ENCODE peak calls at places on chromosomes 12 and 14, in nine cellular contexts. V, K, M, I, D, F, B, N and T are unnamed samples.

GRCh38 chr14:22002860-22003284 is 329.3 kb upstream of the OR4E1 start:
- DNase-seq in V (no peak), K (no peak), M (no peak), I (peak; percentile 55), D (no peak), F (no peak), B (no peak), N (no peak), T (no peak)

GRCh38 chr14:92603309-92604257 is 90.0 kb downstream of the RIN3 start:
- DNase-seq in V (peak; percentile 55), K (peak; percentile 85), M (no peak), I (peak; percentile 41), D (no peak), F (peak; percentile 60), B (peak; percentile 61), N (no peak), T (peak; percentile 23)

GRCh38 chr14:88831285-88831684 is 6.8 kb downstream of the TTC8 start:
- DNase-seq in V (no peak), K (no peak), M (peak; percentile 78), I (no peak), D (no peak), F (no peak), B (no peak), N (no peak), T (peak; percentile 75)

GRCh38 chr12:20549115-20549719 is 145.9 kb upstream of the SLCO1C1 start:
- DNase-seq in V (no peak), K (peak; percentile 36), M (no peak), I (no peak), D (no peak), F (no peak), B (no peak), N (peak; percentile 0), T (peak; percentile 9)

GRCh38 chr12:23950775-23951391 is 1.4 kb upstream of the SOX5 start:
- DNase-seq in V (peak; percentile 81), K (no peak), M (no peak), I (no peak), D (no peak), F (no peak), B (peak; percentile 60), N (no peak), T (no peak)

GRCh38 chr14:32382704-32383103 is 53.6 kb downstream of the AKAP6 start:
- DNase-seq in V (no peak), K (no peak), M (peak; percentile 27), I (no peak), D (no peak), F (no peak), B (no peak), N (no peak), T (peak; percentile 23)

GRCh38 chr12:42442888-42443287 is 116.9 kb downstream of the PPHLN1 start:
- DNase-seq in V (no peak), K (no peak), M (no peak), I (no peak), D (no peak), F (no peak), B (no peak), N (no peak), T (no peak)

GRCh38 chr14:77459072-77459723 is 1.3 kb downstream of the AHSA1 start:
- DNase-seq in V (peak; percentile 34), K (peak; percentile 15), M (peak; percentile 16), I (peak; percentile 24), D (peak; percentile 6), F (no peak), B (peak; percentile 23), N (peak; percentile 2), T (peak; percentile 6)

GRCh38 chr14:104996483-104996882 is 10.9 kb downstream of the CLBA1 start:
- DNase-seq in V (no peak), K (no peak), M (no peak), I (no peak), D (no peak), F (no peak), B (no peak), N (no peak), T (no peak)

GRCh38 chr12:168763-169525 is 45.0 kb downstream of the SLC6A12 start:
- DNase-seq in V (no peak), K (no peak), M (no peak), I (no peak), D (no peak), F (no peak), B (no peak), N (no peak), T (no peak)

GRCh38 chr14:69532561-69533335 is 41.9 kb downstream of the CCDC177 start:
- DNase-seq in V (no peak), K (no peak), M (no peak), I (no peak), D (no peak), F (no peak), B (no peak), N (no peak), T (peak; percentile 29)

GRCh38 chr12:87676726-87677125 is 352.5 kb downstream of the C12orf50 start:
- DNase-seq in V (peak; percentile 20), K (no peak), M (peak; percentile 60), I (no peak), D (no peak), F (no peak), B (no peak), N (no peak), T (no peak)

GRCh38 chr12:110339184-110339952 is 58.3 kb downstream of the ATP2A2 start:
- DNase-seq in V (no peak), K (no peak), M (no peak), I (no peak), D (no peak), F (no peak), B (no peak), N (no peak), T (no peak)

GRCh38 chr12:121713257-121714155 is 954 bp downstream of the TMEM120B start:
- DNase-seq in V (no peak), K (no peak), M (no peak), I (no peak), D (no peak), F (no peak), B (no peak), N (no peak), T (no peak)

GRCh38 chr14:95104911-95105310 is 52.4 kb downstream of the DICER1 start:
- DNase-seq in V (no peak), K (no peak), M (no peak), I (no peak), D (no peak), F (no peak), B (no peak), N (no peak), T (no peak)

GRCh38 chr12:121217066-121217465 is 7.1 kb downstream of the P2RX4 start:
- DNase-seq in V (no peak), K (no peak), M (no peak), I (no peak), D (no peak), F (no peak), B (no peak), N (no peak), T (no peak)

GRCh38 chr12:56143870-56144269 is 8.5 kb upstream of the MYL6B start:
- DNase-seq in V (no peak), K (no peak), M (no peak), I (no peak), D (no peak), F (no peak), B (no peak), N (no peak), T (no peak)

GRCh38 chr12:3083949-3084348 is 6.8 kb downstream of the TSPAN9 start:
- DNase-seq in V (no peak), K (no peak), M (no peak), I (no peak), D (no peak), F (no peak), B (no peak), N (no peak), T (peak; percentile 16)

GRCh38 chr12:118773956-118774723 is 207.2 kb upstream of the SRRM4 start:
- DNase-seq in V (peak; percentile 97), K (peak; percentile 75), M (no peak), I (no peak), D (peak; percentile 8), F (peak; percentile 56), B (peak; percentile 92), N (peak; percentile 41), T (no peak)

GRCh38 chr12:83823386-83824045 is 1089.1 kb downstream of the SLC6A15 start:
- DNase-seq in V (peak; percentile 14), K (no peak), M (peak; percentile 16), I (no peak), D (no peak), F (no peak), B (peak; percentile 30), N (no peak), T (peak; percentile 2)

GRCh38 chr14:23299558-23299957 is 3.1 kb downstream of the PPP1R3E start:
- DNase-seq in V (no peak), K (peak; percentile 36), M (peak; percentile 12), I (no peak), D (no peak), F (no peak), B (no peak), N (no peak), T (no peak)

GRCh38 chr12:46401703-46402102 is 29.1 kb upstream of the SLC38A2 start:
- DNase-seq in V (no peak), K (no peak), M (no peak), I (no peak), D (no peak), F (no peak), B (no peak), N (no peak), T (peak; percentile 72)

GRCh38 chr12:6384499-6385436 is 806 bp downstream of the LTBR start:
- DNase-seq in V (no peak), K (no peak), M (no peak), I (no peak), D (no peak), F (no peak), B (no peak), N (no peak), T (peak; percentile 27)

GRCh38 chr14:51323492-51323891 is 83.4 kb downstream of the TMX1 start:
- DNase-seq in V (no peak), K (no peak), M (no peak), I (no peak), D (no peak), F (no peak), B (no peak), N (no peak), T (no peak)

GRCh38 chr12:79020106-79020505 is 155.5 kb downstream of the SYT1 start:
- DNase-seq in V (no peak), K (peak; percentile 36), M (no peak), I (no peak), D (no peak), F (no peak), B (no peak), N (no peak), T (no peak)

GRCh38 chr14:104102282-104102914 is 16.9 kb downstream of the ASPG start:
- DNase-seq in V (no peak), K (no peak), M (no peak), I (no peak), D (no peak), F (peak; percentile 64), B (no peak), N (no peak), T (no peak)